ENCODE peak calls at places on chromosomes 5 and 9, in seven cellular contexts. O is HepG2, Z is SK-N-SH, N is H1, R is stomach, P is sigmoid colon, I is upper lobe of left lung. E is an unnamed sample.
A peak's percentile ranks its signal among the peaks of the same experiment; 100 is the strongest.

GRCh38 chr9:137492464-137493162 is 33.5 kb upstream of the NSMF start:
- DNase-seq in O (no peak), Z (peak; percentile 84), N (peak; percentile 41), R (no peak), P (no peak), I (no peak), E (no peak)

GRCh38 chr5:10286552-10287227 is 21.0 kb downstream of the CMBL start:
- DNase-seq in O (no peak), Z (no peak), N (no peak), R (no peak), P (peak; percentile 76), I (no peak), E (peak; percentile 57)

GRCh38 chr9:120110520-120110919 is 469.4 kb downstream of the CDK5RAP2 start:
- DNase-seq in O (no peak), Z (no peak), N (no peak), R (no peak), P (no peak), I (no peak), E (no peak)

GRCh38 chr9:113361304-113362018 is 12.1 kb downstream of the BSPRY start:
- DNase-seq in O (no peak), Z (no peak), N (no peak), R (no peak), P (no peak), I (no peak), E (no peak)

GRCh38 chr5:114789773-114790402 is 379.8 kb downstream of the TRIM36 start:
- DNase-seq in O (peak; percentile 8), Z (peak; percentile 30), N (no peak), R (no peak), P (no peak), I (no peak), E (no peak)

GRCh38 chr5:17441351-17441750 is 56.7 kb upstream of the TAF11L2 start:
- DNase-seq in O (no peak), Z (no peak), N (no peak), R (no peak), P (no peak), I (no peak), E (no peak)

GRCh38 chr5:58085800-58086199 is 374.1 kb downstream of the PLK2 start:
- DNase-seq in O (no peak), Z (no peak), N (no peak), R (peak; percentile 33), P (no peak), I (no peak), E (no peak)

GRCh38 chr5:14399054-14399657 is 182.4 kb upstream of the OTULINL start:
- DNase-seq in O (peak; percentile 28), Z (peak; percentile 56), N (no peak), R (no peak), P (no peak), I (no peak), E (no peak)

GRCh38 chr5:115295775-115296129 is 702 bp downstream of the CCDC112 start:
- DNase-seq in O (no peak), Z (no peak), N (no peak), R (no peak), P (no peak), I (no peak), E (no peak)

GRCh38 chr9:68706579-68707201 is 1.6 kb downstream of the PIP5K1B start:
- DNase-seq in O (no peak), Z (no peak), N (no peak), R (no peak), P (no peak), I (no peak), E (no peak)

GRCh38 chr9:83544002-83544698 is 5.9 kb upstream of the FRMD3 start:
- DNase-seq in O (peak; percentile 75), Z (peak; percentile 56), N (no peak), R (peak; percentile 29), P (no peak), I (peak; percentile 28), E (no peak)

GRCh38 chr5:1479581-1480188 is 34.4 kb upstream of the SLC6A3 start:
- DNase-seq in O (peak; percentile 23), Z (peak; percentile 87), N (no peak), R (peak; percentile 37), P (no peak), I (peak; percentile 66), E (no peak)

GRCh38 chr5:159231167-159231566 is 21.8 kb upstream of the RNF145 start:
- DNase-seq in O (no peak), Z (no peak), N (no peak), R (no peak), P (no peak), I (no peak), E (no peak)

GRCh38 chr9:13627502-13627901 is 348.0 kb upstream of the MPDZ start:
- DNase-seq in O (no peak), Z (no peak), N (no peak), R (no peak), P (no peak), I (no peak), E (no peak)

GRCh38 chr5:42944989-42945388 is 95.1 kb downstream of the ANXA2R start:
- DNase-seq in O (no peak), Z (no peak), N (no peak), R (no peak), P (no peak), I (no peak), E (no peak)

GRCh38 chr5:6353602-6354001 is 24.7 kb downstream of the MED10 start:
- DNase-seq in O (no peak), Z (no peak), N (no peak), R (no peak), P (no peak), I (no peak), E (no peak)

GRCh38 chr5:57215629-57216195 is 41.9 kb downstream of the GPBP1 start:
- DNase-seq in O (no peak), Z (no peak), N (no peak), R (no peak), P (no peak), I (no peak), E (no peak)

GRCh38 chr9:128004011-128004604 is 23.3 kb upstream of the EEIG1 start:
- DNase-seq in O (no peak), Z (no peak), N (no peak), R (no peak), P (no peak), I (no peak), E (no peak)

GRCh38 chr9:14029811-14030210 is 284.1 kb downstream of the NFIB start:
- DNase-seq in O (no peak), Z (no peak), N (no peak), R (no peak), P (no peak), I (no peak), E (no peak)

GRCh38 chr5:139256820-139257219 is 36.7 kb upstream of the MATR3 start:
- DNase-seq in O (no peak), Z (no peak), N (no peak), R (no peak), P (no peak), I (no peak), E (no peak)

GRCh38 chr5:97644896-97645295 is 461.8 kb upstream of the RIOK2 start:
- DNase-seq in O (no peak), Z (no peak), N (no peak), R (no peak), P (no peak), I (no peak), E (no peak)

GRCh38 chr5:42745426-42745825 is 11.2 kb upstream of the CCDC152 start:
- DNase-seq in O (peak; percentile 14), Z (no peak), N (peak; percentile 25), R (no peak), P (no peak), I (no peak), E (no peak)

GRCh38 chr9:111903996-111904395 is 7.4 kb downstream of the UGCG start:
- DNase-seq in O (no peak), Z (peak; percentile 19), N (no peak), R (no peak), P (no peak), I (no peak), E (no peak)

GRCh38 chr5:124662261-124662781 is 84.1 kb downstream of the ZNF608 start:
- DNase-seq in O (no peak), Z (no peak), N (no peak), R (no peak), P (no peak), I (no peak), E (no peak)
- TF ChIP-seq EP300 in O (no peak), Z (no peak), N (no peak), R (no peak), P (no peak), I (no peak), E (no peak)

DNA sequence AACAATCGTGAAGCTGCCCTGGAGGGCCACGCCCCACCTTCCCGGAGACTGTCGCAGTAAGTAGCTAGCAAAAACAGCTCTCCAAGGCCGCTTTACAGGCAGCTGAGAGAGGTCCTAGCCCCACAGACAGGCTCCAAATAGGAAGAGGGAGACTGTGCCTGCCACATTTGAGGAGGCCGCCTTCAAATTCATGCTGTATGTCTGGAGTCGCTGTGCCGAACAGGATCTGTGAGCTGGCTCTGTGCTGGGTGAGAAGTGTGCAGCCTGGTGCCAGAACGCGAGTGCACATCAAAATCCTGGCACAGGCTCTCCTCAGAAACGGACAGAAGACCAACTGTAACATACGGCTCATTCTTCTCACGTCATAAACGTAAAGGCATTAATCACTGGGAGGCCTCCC is 582.2 kb downstream of the CETN3 start:
- DNase-seq in O (no peak), Z (no peak), N (no peak), R (no peak), P (no peak), I (no peak), E (no peak)
- H3K4me1 ChIP-seq in O (no peaks in the 10 kb centered on the region), Z (no peaks in the 10 kb centered on the region), N (no peaks in the 10 kb centered on the region), R (no peaks in the 10 kb centered on the region), P (peaks cover 9% of the 10 kb centered on the region), I (no peaks in the 10 kb centered on the region), E (no peaks in the 10 kb centered on the region)

GRCh38 chr5:127872494-127872893 is 169.3 kb downstream of the CCDC192 start:
- DNase-seq in O (no peak), Z (no peak), N (no peak), R (no peak), P (no peak), I (no peak), E (no peak)

GRCh38 chr5:127875235-127876021 is 172.2 kb downstream of the CCDC192 start:
- DNase-seq in O (peak; percentile 75), Z (peak; percentile 51), N (peak; percentile 1), R (peak; percentile 69), P (no peak), I (peak; percentile 50), E (no peak)

GRCh38 chr5:127867006-127867788 is 164.0 kb downstream of the CCDC192 start:
- DNase-seq in O (no peak), Z (no peak), N (no peak), R (no peak), P (no peak), I (peak; percentile 42), E (no peak)

GRCh38 chr5:127871448-127872153 is 168.4 kb downstream of the CCDC192 start:
- DNase-seq in O (no peak), Z (no peak), N (no peak), R (no peak), P (no peak), I (no peak), E (no peak)

GRCh38 chr5:127870914-127871313 is 167.7 kb downstream of the CCDC192 start:
- DNase-seq in O (no peak), Z (no peak), N (no peak), R (peak; percentile 78), P (peak; percentile 88), I (peak; percentile 83), E (peak; percentile 86)
- TF ChIP-seq POLR2AphosphoS5 in O (no peak), Z (no peak), N (no peak), R (no peak), P (peak; percentile 28), I (no peak), E (no peak)

DNA sequence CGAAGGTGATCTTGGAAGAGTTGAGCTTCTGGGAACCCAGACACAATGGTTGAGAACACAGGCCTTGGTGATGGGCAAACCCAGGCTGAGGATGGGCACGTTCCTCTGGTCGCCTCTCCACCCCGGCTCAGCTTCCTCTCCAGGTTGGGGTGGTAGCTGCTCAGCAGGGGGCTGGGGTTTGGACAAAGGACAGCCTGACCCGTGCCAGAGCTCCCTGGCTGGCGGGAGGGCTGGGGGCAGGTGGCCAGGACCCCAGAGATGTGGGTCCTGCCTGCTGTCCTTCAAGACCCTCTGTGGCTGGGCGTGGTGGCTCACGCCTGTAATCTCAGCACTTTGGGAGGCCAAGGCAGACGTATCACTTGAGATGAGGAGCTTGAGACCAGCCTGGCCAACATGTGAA is 25.2 kb downstream of the NCS1 start:
- DNase-seq in O (no peak), Z (no peak), N (no peak), R (no peak), P (no peak), I (no peak), E (no peak)
- TF ChIP-seq EP300 in O (no peak), Z (no peak), N (no peak), R (no peak), P (no peak), I (no peak), E (no peak)

E was measured in suprapubic skin.